ENCODE peak calls at places on chromosomes 1 and 21, in four cellular contexts. J, S, M and P are unnamed samples.

GRCh38 chr1:68010094-68010493 is 40.3 kb downstream of the DIRAS3 start:
- DNase-seq in M (no peak), J (no peak), S (peak), P (no peak)

GRCh38 chr1:248631354-248632041 is 3.4 kb downstream of the OR2T11 start:
- DNase-seq in J (no peak), M (no peak), S (no peak), P (no peak)

GRCh38 chr1:30902653-30903290 is 5.8 kb downstream of the SDC3 start:
- DNase-seq in J (peak), S (no peak), M (no peak), P (peak)

GRCh38 chr21:43362306-43362927 is 64.5 kb downstream of the SIK1 start:
- DNase-seq in S (peak), J (peak), M (peak), P (peak)

GRCh38 chr1:24301395-24302175 is 17.6 kb upstream of the GRHL3 start:
- DNase-seq in S (no peak), M (no peak), J (no peak), P (no peak)

GRCh38 chr1:233356705-233356987 is 29.1 kb downstream of the MAP3K21 start:
- DNase-seq in M (no peak), S (no peak), J (no peak), P (no peak)

GRCh38 chr1:193519922-193520321 is 333.5 kb upstream of the B3GALT2 start:
- DNase-seq in S (peak), J (no peak), M (no peak), P (no peak)

GRCh38 chr1:8293141-8293540 is 24.8 kb upstream of the SLC45A1 start:
- DNase-seq in J (no peak), S (no peak), M (no peak), P (peak)

GRCh38 chr1:209493584-209493983 is 89.9 kb upstream of the CAMK1G start:
- DNase-seq in S (no peak), J (no peak), M (no peak), P (no peak)

GRCh38 chr1:214957330-214958137 is 125.0 kb upstream of the KCNK2 start:
- DNase-seq in J (no peak), M (no peak), S (no peak), P (no peak)

GRCh38 chr1:156308078-156308477 is 9.0 kb upstream of the VHLL start:
- DNase-seq in J (no peak), M (no peak), S (no peak), P (no peak)

GRCh38 chr1:65020774-65021173 is 54.4 kb upstream of the JAK1 start:
- DNase-seq in M (no peak), J (no peak), S (peak), P (no peak)

GRCh38 chr1:115219937-115220336 is 118.1 kb downstream of the NGF start:
- DNase-seq in M (peak), S (no peak), J (peak), P (no peak)

GRCh38 chr1:162256287-162256686 is 120.4 kb downstream of the SPATA46 start:
- DNase-seq in S (no peak), M (no peak), J (no peak), P (no peak)

GRCh38 chr1:28144203-28145135 is 32.0 kb downstream of the PTAFR start:
- DNase-seq in M (no peak), S (no peak), J (no peak), P (no peak)

GRCh38 chr1:225692517-225692879 is 39.6 kb upstream of the ENAH start:
- DNase-seq in J (no peak), M (no peak), S (no peak), P (no peak)

GRCh38 chr1:230112131-230112701 is 45.2 kb downstream of the GALNT2 start:
- DNase-seq in S (peak), M (no peak), J (no peak), P (no peak)

GRCh38 chr1:72366473-72366872 is 84.1 kb upstream of the NEGR1 start:
- DNase-seq in M (no peak), S (no peak), J (no peak), P (no peak)

GRCh38 chr1:30875197-30875596 is 33.4 kb downstream of the SDC3 start:
- DNase-seq in M (no peak), J (no peak), S (no peak), P (no peak)

GRCh38 chr1:94014087-94014486 is 104.9 kb upstream of the GCLM start:
- DNase-seq in J (no peak), M (no peak), S (no peak), P (no peak)

GRCh38 chr1:99137546-99138206 is 126.6 kb upstream of the PLPPR4 start:
- DNase-seq in S (peak), J (no peak), M (no peak), P (no peak)

GRCh38 chr1:78619029-78619428 is 1.2 kb upstream of the IFI44L start:
- DNase-seq in M (no peak), J (no peak), S (no peak), P (no peak)

GRCh38 chr1:218787826-218788225 is 385.9 kb upstream of the LYPLAL1 start:
- DNase-seq in S (no peak), M (no peak), J (no peak), P (no peak)

GRCh38 chr1:111366256-111366655 is 61.3 kb downstream of the OVGP1 start:
- DNase-seq in M (no peak), J (no peak), S (no peak), P (no peak)

GRCh38 chr1:17423781-17424245 is 15.7 kb downstream of the RCC2 start:
- DNase-seq in M (no peak), S (no peak), J (peak), P (no peak)

GRCh38 chr1:218664385-218665170 is 319.4 kb downstream of the TGFB2 start:
- DNase-seq in S (no peak), J (no peak), M (no peak), P (no peak)

GRCh38 chr1:24117722-24118409 is 5.9 kb upstream of the MYOM3 start:
- DNase-seq in J (no peak), M (no peak), S (no peak), P (peak)

GRCh38 chr1:88888755-88889154 is 2.6 kb downstream of the GTF2B start:
- DNase-seq in M (no peak), S (no peak), J (no peak), P (no peak)

GRCh38 chr1:43238104-43238503 is 31.7 kb upstream of the TMEM125 start:
- DNase-seq in S (peak), J (peak), M (peak), P (peak)

GRCh38 chr21:42144221-42144620 is 73.1 kb downstream of the UMODL1 start:
- DNase-seq in S (no peak), M (no peak), J (no peak), P (no peak)

GRCh38 chr1:244012232-244012631 is 38.9 kb upstream of the ZBTB18 start:
- DNase-seq in M (no peak), S (peak), J (no peak), P (no peak)

GRCh38 chr1:26938659-26939025 is 17.1 kb downstream of the NUDC start:
- DNase-seq in M (no peak), J (no peak), S (no peak), P (no peak)

DNA sequence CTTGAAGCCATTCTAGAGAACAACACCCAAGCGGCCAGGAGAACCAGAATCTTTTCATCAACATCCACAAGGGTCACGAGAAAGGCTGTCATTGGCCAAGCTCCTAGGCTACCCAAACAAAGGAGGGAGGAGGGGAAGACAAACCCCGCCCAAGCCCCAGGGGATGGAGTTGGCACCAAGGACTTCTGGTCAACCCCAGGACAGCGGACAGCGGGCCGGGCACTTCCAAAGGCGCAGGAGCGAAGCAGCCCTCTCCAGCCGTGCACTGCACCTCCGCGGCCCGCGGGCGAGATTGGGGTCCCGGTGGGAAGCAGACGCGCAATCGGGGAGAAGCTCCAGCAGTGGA is at the start of gene CLIC6:
- DNase-seq in J (peak), M (peak), S (peak), P (peak)
- H3K4me3 ChIP-seq in J (peak), M (peak), S (peak), P (peak)

GRCh38 chr1:41901551-41901950 is 17.2 kb downstream of the HIVEP3 start:
- DNase-seq in J (no peak), S (no peak), M (no peak), P (no peak)

GRCh38 chr1:41902669-41903068 is 16.1 kb downstream of the HIVEP3 start:
- DNase-seq in M (no peak), J (no peak), S (no peak), P (no peak)

GRCh38 chr1:41898191-41898713 is 20.5 kb downstream of the HIVEP3 start:
- DNase-seq in J (no peak), S (no peak), M (no peak), P (no peak)

GRCh38 chr1:41902125-41902524 is 16.6 kb downstream of the HIVEP3 start:
- DNase-seq in S (peak), M (peak), J (no peak), P (no peak)

DNA sequence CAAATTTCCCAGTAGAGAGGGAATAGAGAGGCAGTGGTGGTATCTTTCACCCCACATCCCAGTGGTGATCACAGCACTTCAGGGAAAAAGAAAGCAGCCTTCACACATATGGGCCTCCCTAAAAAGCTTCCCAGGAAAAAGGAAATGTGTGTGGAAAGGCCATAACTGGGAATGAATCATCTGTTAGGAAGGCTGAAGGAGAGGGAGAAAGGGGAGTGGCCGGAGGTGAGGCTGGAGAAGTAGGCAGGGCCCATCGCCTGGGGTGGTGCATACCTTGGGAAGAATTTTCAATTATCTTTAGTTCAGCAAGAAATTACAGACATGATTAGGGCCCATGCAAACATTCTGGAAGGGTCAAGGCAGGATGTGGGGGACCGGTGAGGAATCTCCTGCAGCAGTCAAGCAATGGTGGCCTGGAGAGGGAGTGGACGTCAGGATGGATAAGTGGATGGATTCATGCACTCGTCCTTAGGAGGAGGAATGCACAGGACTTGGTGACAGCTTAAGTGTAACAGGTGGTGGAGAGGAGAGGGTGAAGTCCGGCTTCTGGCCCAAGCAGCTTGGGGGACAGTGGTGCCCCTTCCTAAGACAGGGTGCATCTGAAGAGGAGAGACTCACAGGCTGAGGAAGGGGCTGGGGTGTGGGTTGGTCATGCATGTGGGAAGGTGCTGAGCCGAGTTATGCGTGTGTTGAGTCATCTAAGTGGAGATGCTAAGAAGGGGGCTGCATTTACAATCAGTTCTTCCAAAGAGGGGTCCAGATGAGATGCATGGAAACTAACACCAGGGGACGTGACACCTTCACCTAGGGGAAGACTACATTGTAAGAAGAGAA is 17.9 kb downstream of the HIVEP3 start:
- DNase-seq in S (no peak), J (no peak), M (no peak), P (no peak)
- H3K4me3 ChIP-seq in S (no peak), J (no peak), M (no peak), P (no peak)

GRCh38 chr1:25799758-25800537 is at the start of gene SELENON:
- DNase-seq in J (peak), S (peak), M (peak), P (peak)
- H3K4me3 ChIP-seq in J (peak), S (peak), M (peak), P (peak)

GRCh38 chr1:85462931-85463665 is 1.9 kb downstream of the DDAH1 start:
- DNase-seq in M (no peak), J (no peak), S (no peak), P (no peak)
- H3K4me3 ChIP-seq in M (peak), J (no peak), S (peak), P (peak)

DNA sequence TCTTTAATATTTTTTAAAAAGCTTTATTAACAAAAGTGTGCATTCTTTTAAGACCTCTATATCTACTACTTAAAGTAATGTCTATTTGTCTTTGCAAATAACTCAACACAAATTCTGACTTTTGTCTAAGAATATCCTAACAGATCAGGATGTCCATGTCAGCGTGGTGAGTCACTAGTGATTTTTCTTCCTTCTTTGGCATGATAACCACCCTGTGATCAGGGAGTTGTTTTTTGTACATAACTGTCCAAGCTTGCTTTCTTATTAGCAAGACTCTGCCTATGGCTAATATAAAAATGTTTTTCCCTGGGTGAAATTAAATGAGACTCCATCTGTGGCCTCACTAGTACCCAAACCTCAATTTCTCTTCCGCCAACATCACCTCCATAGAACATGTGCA is 688.9 kb upstream of the ADGRL2 start:
- DNase-seq in J (no peak), S (no peak), M (no peak), P (no peak)
- H3K4me3 ChIP-seq in J (no peak), S (no peak), M (no peak), P (no peak)

GRCh38 chr1:205199090-205199930 is 12.2 kb downstream of the DSTYK start:
- DNase-seq in S (no peak), J (no peak), M (no peak), P (no peak)
- H3K4me3 ChIP-seq in S (no peak), J (no peak), M (no peak), P (no peak)

DNA sequence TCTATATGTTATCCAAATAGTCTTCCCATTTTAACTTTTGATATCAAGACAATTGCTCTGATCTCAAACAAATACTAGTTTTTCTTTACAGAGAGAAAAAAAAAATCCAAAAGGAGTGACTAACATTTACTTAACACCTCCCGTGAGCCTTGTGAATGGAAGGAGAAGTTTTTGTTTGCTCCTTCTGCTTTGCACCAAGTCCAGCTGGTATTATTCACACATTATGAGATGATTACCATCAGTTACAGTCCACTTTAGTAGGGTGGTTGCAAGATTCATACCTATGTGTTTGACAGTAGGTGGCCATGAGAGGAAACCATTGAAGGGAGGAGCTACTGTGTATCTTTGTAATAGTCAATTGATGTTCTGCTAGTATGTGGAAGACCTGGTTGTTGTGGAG is 443.4 kb upstream of the ZP4 start:
- DNase-seq in M (no peak), J (no peak), S (no peak), P (no peak)
- H3K4me3 ChIP-seq in M (no peak), J (no peak), S (no peak), P (no peak)

GRCh38 chr1:119363162-119363561 is 5.4 kb upstream of the HAO2 start:
- DNase-seq in S (no peak), J (no peak), M (no peak), P (no peak)

GRCh38 chr1:119361205-119361604 is 7.4 kb upstream of the HAO2 start:
- DNase-seq in J (no peak), M (no peak), S (no peak), P (no peak)

GRCh38 chr1:119358661-119359060 is 9.9 kb upstream of the HAO2 start:
- DNase-seq in J (no peak), M (no peak), S (no peak), P (no peak)

GRCh38 chr1:119359730-119360129 is 8.9 kb upstream of the HAO2 start:
- DNase-seq in M (no peak), S (no peak), J (no peak), P (no peak)

GRCh38 chr1:119361611-119362010 is 7.0 kb upstream of the HAO2 start:
- DNase-seq in M (no peak), S (no peak), J (no peak), P (no peak)
- H3K4me3 ChIP-seq in M (no peak), S (no peak), J (no peak), P (no peak)

GRCh38 chr1:57036896-57037295 is 71.1 kb upstream of the C8B start:
- DNase-seq in J (no peak), M (no peak), S (no peak), P (no peak)

GRCh38 chr1:57034713-57035112 is 68.9 kb upstream of the C8B start:
- DNase-seq in M (no peak), J (no peak), S (no peak), P (no peak)

GRCh38 chr1:57033222-57034019 is 67.6 kb upstream of the C8B start:
- DNase-seq in J (no peak), M (no peak), S (no peak), P (no peak)
- H3K4me3 ChIP-seq in J (no peak), M (no peak), S (no peak), P (no peak)